ENCODE peak calls at places on chromosomes 13 and 19, in four cellular contexts. A is sigmoid colon; C is CD8-positive, alpha-beta T cell; V is hepatocyte. M is an unnamed sample.

GRCh38 chr13:33261426-33262068 is 24.0 kb downstream of the STARD13 start:
- DNase-seq in A (no peak), C (no peak), V (no peak), M (peak; percentile 20)

GRCh38 chr19:6236310-6237291 is 43.2 kb downstream of the MLLT1 start:
- DNase-seq in A (no peak), C (no peak), V (no peak), M (no peak)

GRCh38 chr13:46168341-46168740 is 13.6 kb downstream of the LCP1 start:
- DNase-seq in A (no peak), C (no peak), V (peak; percentile 75), M (no peak)

GRCh38 chr19:48837081-48837524 is 812 bp upstream of the HSD17B14 start:
- DNase-seq in A (peak; percentile 96), C (peak; percentile 82), V (peak; percentile 92), M (peak; percentile 65)

GRCh38 chr13:30153871-30154426 is 153.4 kb downstream of the KATNAL1 start:
- DNase-seq in A (peak; percentile 59), C (no peak), V (peak; percentile 43), M (no peak)

GRCh38 chr13:39855236-39855635 is 199.8 kb downstream of the COG6 start:
- DNase-seq in A (no peak), C (no peak), V (no peak), M (no peak)

GRCh38 chr19:49347835-49348234 is 12.6 kb downstream of the CD37 start:
- DNase-seq in A (no peak), C (no peak), V (peak; percentile 23), M (no peak)

GRCh38 chr19:45340232-45340898 is at the start of gene KLC3:
- DNase-seq in A (no peak), C (peak; percentile 18), V (peak; percentile 85), M (no peak)

GRCh38 chr13:102328909-102329308 is 72.9 kb downstream of the FGF14 start:
- DNase-seq in A (no peak), C (no peak), V (no peak), M (no peak)

GRCh38 chr13:71320452-71320851 is 546.6 kb downstream of the DACH1 start:
- DNase-seq in A (no peak), C (no peak), V (peak; percentile 23), M (no peak)

GRCh38 chr19:48445256-48445605 is 552 bp upstream of the GRWD1 start:
- DNase-seq in A (no peak), C (peak; percentile 23), V (peak; percentile 85), M (no peak)

GRCh38 chr13:110018009-110018408 is 231.6 kb upstream of the IRS2 start:
- DNase-seq in A (no peak), C (no peak), V (no peak), M (no peak)

GRCh38 chr13:110092869-110093268 is 214.1 kb downstream of the COL4A1 start:
- DNase-seq in A (no peak), C (no peak), V (no peak), M (no peak)

GRCh38 chr13:108859202-108860012 is 230.0 kb downstream of the MYO16 start:
- DNase-seq in A (no peak), C (no peak), V (peak; percentile 49), M (no peak)

GRCh38 chr13:67880916-67881315 is 650.8 kb upstream of the PCDH9 start:
- DNase-seq in A (no peak), C (no peak), V (no peak), M (no peak)

GRCh38 chr13:44805623-44806022 is 183.6 kb downstream of the NUFIP1 start:
- DNase-seq in A (no peak), C (no peak), V (no peak), M (no peak)

GRCh38 chr13:39951301-39951700 is 295.8 kb downstream of the COG6 start:
- DNase-seq in A (no peak), C (no peak), V (no peak), M (no peak)

GRCh38 chr13:69683921-69684663 is 423.5 kb upstream of the ATXN8OS start:
- DNase-seq in A (no peak), C (no peak), V (peak; percentile 43), M (no peak)

GRCh38 chr19:17127671-17128070 is 52.1 kb downstream of the MYO9B start:
- DNase-seq in A (no peak), C (no peak), V (no peak), M (no peak)

GRCh38 chr19:56393119-56394012 is at the start of gene ZNF582:
- DNase-seq in A (peak; percentile 98), C (peak; percentile 89), V (peak; percentile 98), M (peak; percentile 95)

GRCh38 chr19:35555301-35556005 is 8.0 kb downstream of the ATP4A start:
- DNase-seq in A (no peak), C (no peak), V (no peak), M (no peak)

GRCh38 chr13:49898792-49899191 is 37.3 kb downstream of the SPRYD7 start:
- DNase-seq in A (no peak), C (no peak), V (no peak), M (no peak)

GRCh38 chr13:24742294-24742693 is 21.7 kb upstream of the RNF17 start:
- DNase-seq in A (no peak), C (no peak), V (no peak), M (no peak)

GRCh38 chr19:5617080-5617479 is 5.5 kb downstream of the SAFB2 start:
- DNase-seq in A (no peak), C (no peak), V (no peak), M (no peak)

GRCh38 chr13:33536639-33537425 is 251.3 kb upstream of the STARD13 start:
- DNase-seq in A (no peak), C (no peak), V (no peak), M (no peak)

GRCh38 chr19:31838163-31838798 is 489.0 kb upstream of the TSHZ3 start:
- DNase-seq in A (no peak), C (no peak), V (no peak), M (no peak)

GRCh38 chr19:16325671-16326400 is 1.2 kb downstream of the KLF2 start:
- DNase-seq in A (peak; percentile 84), C (peak; percentile 71), V (peak; percentile 50), M (no peak)

GRCh38 chr13:18943721-18944391 is 237.8 kb downstream of the TUBA3C start:
- DNase-seq in A (no peak), C (no peak), V (no peak), M (no peak)

GRCh38 chr19:14916848-14917247 is 24.4 kb upstream of the OR7C2 start:
- DNase-seq in A (no peak), C (no peak), V (no peak), M (no peak)

GRCh38 chr13:98327326-98328314 is 150.6 kb upstream of the RNF113B start:
- DNase-seq in A (no peak), C (no peak), V (peak; percentile 50), M (no peak)

GRCh38 chr13:86426437-86426836 is 627.2 kb upstream of the SLITRK6 start:
- DNase-seq in A (no peak), C (no peak), V (no peak), M (no peak)

GRCh38 chr19:49799798-49800376 is 13.2 kb downstream of the FUZ start:
- DNase-seq in A (no peak), C (no peak), V (no peak), M (no peak)

GRCh38 chr13:33228645-33229445 is 56.7 kb downstream of the STARD13 start:
- DNase-seq in A (no peak), C (no peak), V (peak; percentile 53), M (no peak)

GRCh38 chr19:51098366-51099069 is 9.7 kb downstream of the CTU1 start:
- DNase-seq in A (peak; percentile 83), C (peak; percentile 37), V (peak; percentile 34), M (no peak)

DNA sequence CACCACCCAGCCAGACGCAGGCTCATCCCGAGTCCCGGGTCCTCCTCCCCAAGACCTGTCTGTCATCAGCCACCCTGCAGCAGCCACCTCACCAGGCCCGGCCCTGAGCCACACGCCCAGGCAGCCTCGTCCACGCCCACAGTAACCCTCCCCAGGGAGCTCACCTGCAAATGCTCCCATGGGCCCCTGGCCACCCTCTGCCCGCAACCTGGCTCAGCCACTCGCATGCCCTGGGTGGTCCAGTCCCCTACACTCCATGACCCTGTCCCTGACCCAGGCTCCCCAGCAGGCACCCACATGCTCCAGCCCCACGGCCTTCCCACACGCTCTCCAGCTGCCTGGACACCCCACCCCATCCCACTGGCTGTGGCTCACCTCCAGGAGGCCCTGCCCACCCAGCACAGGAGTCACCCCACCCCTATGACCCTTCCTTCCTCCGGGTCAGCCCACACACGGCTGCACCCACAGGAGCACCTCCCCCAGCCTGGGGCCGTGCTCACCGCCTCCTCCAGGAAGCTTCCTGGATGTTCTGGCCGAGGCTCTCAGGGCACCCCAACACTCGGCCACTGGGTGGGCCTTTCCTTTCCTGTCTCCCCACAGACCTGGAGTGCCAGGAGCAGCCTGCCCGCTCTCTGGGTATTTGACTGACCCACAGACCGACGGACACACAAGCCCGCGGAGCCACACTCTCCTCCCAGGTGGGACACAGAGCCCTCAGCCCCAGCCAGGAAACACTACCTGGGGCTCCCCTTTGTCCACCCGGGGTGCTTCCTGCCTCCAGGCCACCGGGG is 3.6 kb downstream of the TMEM259 start:
- DNase-seq in A (no peak), C (no peak), V (no peak), M (no peak)
- H3K27ac ChIP-seq in A (peak overlapping the region; percentile 15), C (no peak overlapping the region), V (peak overlapping the region; percentile 86), M (no peak overlapping the region)

DNA sequence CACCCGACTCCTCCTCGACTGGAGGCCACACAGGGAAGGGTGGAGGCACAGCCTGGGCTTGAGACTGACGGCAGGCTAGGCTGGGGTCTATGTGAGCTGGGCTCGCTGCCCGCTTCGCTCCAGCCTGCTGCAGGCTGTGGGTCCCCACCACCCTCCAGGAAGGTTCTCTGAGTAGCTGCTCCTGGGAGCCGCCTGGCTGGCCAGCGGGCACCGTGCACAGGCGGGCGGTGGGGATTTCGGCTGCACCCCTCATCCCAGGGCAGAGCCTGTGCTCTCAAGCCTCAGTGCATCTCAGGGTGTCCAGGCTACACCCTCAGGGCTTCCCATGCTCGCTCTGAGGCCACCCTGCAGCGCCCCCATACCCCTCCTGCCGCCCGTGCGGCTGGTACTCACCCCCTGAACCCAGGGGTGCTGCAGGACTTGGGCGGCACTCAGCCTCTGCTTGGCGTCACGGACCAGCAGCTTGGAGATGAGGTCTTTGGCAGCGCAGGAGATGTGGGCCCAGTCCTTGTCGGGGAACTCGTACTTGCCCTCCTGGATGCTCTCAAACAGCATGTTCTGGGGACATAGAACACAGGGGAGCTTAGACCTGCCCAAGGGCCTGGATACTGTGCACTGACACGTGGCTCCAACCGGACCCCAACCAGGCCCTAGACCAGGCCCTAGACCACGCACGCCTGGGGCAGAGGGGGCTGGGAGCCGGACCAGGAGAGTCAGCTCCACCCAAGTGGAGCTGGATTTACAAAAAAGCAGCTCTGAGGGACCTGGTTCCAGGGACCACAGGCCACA is 10.2 kb downstream of the MKNK2 start:
- DNase-seq in A (peak; percentile 69), C (no peak), V (no peak), M (no peak)
- H3K27ac ChIP-seq in A (peak overlapping the region; percentile 99), C (peak overlapping the region; percentile 88), V (peak overlapping the region; percentile 89), M (peak overlapping the region; percentile 98)

GRCh38 chr19:10112895-10113591 is 1.6 kb downstream of the P2RY11 start:
- DNase-seq in A (no peak), C (peak; percentile 69), V (peak; percentile 68), M (peak; percentile 3)
- H3K27ac ChIP-seq in A (no peak overlapping the region), C (peak overlapping the region; percentile 44), V (no peak overlapping the region), M (no peak overlapping the region)

GRCh38 chr19:8088752-8089663 is 36.4 kb downstream of the CCL25 start:
- DNase-seq in A (no peak), C (no peak), V (no peak), M (no peak)
- H3K27ac ChIP-seq in A (no peak overlapping the region), C (no peak overlapping the region), V (no peak overlapping the region), M (no peak overlapping the region)

GRCh38 chr19:42246143-42246868 is 3.9 kb upstream of the GSK3A start:
- DNase-seq in A (peak; percentile 95), C (no peak), V (peak; percentile 86), M (peak; percentile 87)
- H3K27ac ChIP-seq in A (peak overlapping the region; percentile 96), C (no peak overlapping the region), V (peak overlapping the region; percentile 45), M (peak overlapping the region; percentile 91)